ENCODE peak calls at places on chromosomes 3 and 15, in ten cellular contexts. Q is A549, V is body of pancreas, N is esophagus muscularis mucosa, C is spleen, D is GM12878, S is tibial nerve, T is breast epithelium, U is heart left ventricle, G is esophagus squamous epithelium. J is an unnamed sample.

GRCh38 chr15:63870403-63871209 is 36.9 kb upstream of the HERC1 start:
- DNase-seq in U (peak; percentile 62), S (no peak), C (no peak), N (no peak), D (no peak), V (no peak), G (no peak), Q (peak; percentile 44), T (no peak), J (no peak)

GRCh38 chr15:43872416-43873020 is 45.7 kb downstream of the WDR76 start:
- DNase-seq in N (no peak), C (no peak), D (peak; percentile 4), V (peak; percentile 47), Q (peak; percentile 56), S (no peak), G (no peak), U (peak; percentile 31), T (no peak), J (no peak)

GRCh38 chr3:171971919-171972526 is 67.4 kb upstream of the FNDC3B start:
- DNase-seq in Q (no peak), N (no peak), V (no peak), C (no peak), S (no peak), D (no peak), U (no peak), T (no peak), G (no peak), J (no peak)

GRCh38 chr3:62065985-62066693 is 307.2 kb downstream of the FEZF2 start:
- DNase-seq in T (no peak), G (no peak), N (no peak), U (no peak), S (no peak), C (no peak), V (no peak), D (no peak), Q (no peak), J (no peak)

GRCh38 chr3:53045784-53046170 is at the start of gene SFMBT1:
- DNase-seq in V (peak; percentile 77), S (peak; percentile 20), T (peak; percentile 31), N (no peak), D (no peak), Q (peak; percentile 72), C (peak; percentile 91), G (no peak), U (peak; percentile 61), J (peak; percentile 91)

GRCh38 chr3:66797916-66798560 is 200.1 kb upstream of the KBTBD8 start:
- DNase-seq in Q (no peak), G (no peak), U (peak; percentile 39), V (peak; percentile 13), C (no peak), N (no peak), S (no peak), D (no peak), T (no peak), J (no peak)

GRCh38 chr3:15538345-15538744 is 16.8 kb upstream of the COLQ start:
- DNase-seq in G (no peak), N (no peak), U (no peak), T (no peak), D (no peak), V (no peak), S (no peak), C (no peak), Q (no peak), J (no peak)

GRCh38 chr3:13280122-13280790 is 139.9 kb downstream of the NUP210 start:
- DNase-seq in V (no peak), S (no peak), D (no peak), T (no peak), U (no peak), N (no peak), G (no peak), C (peak; percentile 33), Q (no peak), J (no peak)

GRCh38 chr15:65066635-65067333 is 1.0 kb downstream of the RASL12 start:
- DNase-seq in G (no peak), D (no peak), V (no peak), T (no peak), S (no peak), C (no peak), N (no peak), U (peak; percentile 52), Q (no peak), J (no peak)

GRCh38 chr3:31448035-31448881 is 84.5 kb upstream of the STT3B start:
- DNase-seq in D (no peak), N (no peak), G (no peak), V (peak; percentile 26), Q (no peak), S (no peak), T (no peak), C (peak; percentile 78), U (no peak), J (no peak)

GRCh38 chr3:81713018-81713417 is 48.4 kb downstream of the GBE1 start:
- DNase-seq in V (no peak), Q (no peak), G (no peak), T (no peak), S (no peak), U (no peak), C (no peak), D (no peak), N (no peak), J (no peak)

GRCh38 chr15:68609618-68610017 is 30.8 kb downstream of the CORO2B start:
- DNase-seq in N (peak; percentile 93), T (peak; percentile 35), C (no peak), D (no peak), U (peak; percentile 68), Q (no peak), S (peak; percentile 74), G (no peak), V (peak; percentile 50), J (peak; percentile 75)

GRCh38 chr15:39794970-39795369 is 12.3 kb upstream of the FSIP1 start:
- DNase-seq in S (no peak), N (no peak), V (no peak), U (no peak), G (no peak), T (no peak), Q (no peak), D (no peak), C (no peak), J (no peak)

GRCh38 chr3:189419022-189419421 is 212.2 kb upstream of the TP63 start:
- DNase-seq in Q (no peak), N (no peak), C (no peak), D (no peak), U (no peak), T (no peak), V (no peak), S (no peak), G (no peak), J (no peak)

GRCh38 chr3:18758047-18758704 is 333.0 kb upstream of the SATB1 start:
- DNase-seq in N (no peak), G (no peak), Q (peak; percentile 1), T (peak; percentile 19), D (peak; percentile 28), V (peak; percentile 55), S (no peak), C (no peak), U (no peak), J (no peak)

GRCh38 chr3:67437090-67437489 is 217.3 kb downstream of the SUCLG2 start:
- DNase-seq in V (no peak), N (no peak), U (no peak), D (no peak), T (no peak), C (no peak), G (no peak), S (no peak), Q (no peak), J (no peak)

GRCh38 chr3:76024640-76025039 is 239.3 kb upstream of the ZNF717 start:
- DNase-seq in N (no peak), S (no peak), Q (no peak), U (no peak), G (no peak), C (no peak), V (no peak), T (no peak), D (no peak), J (no peak)

GRCh38 chr3:13277860-13278531 is 142.1 kb downstream of the NUP210 start:
- DNase-seq in N (no peak), V (no peak), G (no peak), C (peak; percentile 53), D (no peak), Q (no peak), U (no peak), S (no peak), T (peak; percentile 38), J (no peak)

GRCh38 chr15:42156266-42156922 is at the start of gene PLA2G4F:
- DNase-seq in S (no peak), C (no peak), D (no peak), Q (no peak), U (no peak), N (no peak), V (peak; percentile 84), T (peak; percentile 57), G (no peak), J (no peak)
- TF ChIP-seq POLR2A in S (no peak), C (no peak), D (no peak), Q (no peak), U (no peak), N (no peak), V (peak; percentile 60), T (no peak), G (no peak), J (no peak)

GRCh38 chr15:40926659-40927496 is 2.3 kb upstream of the DLL4 start:
- DNase-seq in N (no peak), T (no peak), V (no peak), C (peak; percentile 60), S (no peak), Q (no peak), U (no peak), G (no peak), D (no peak), J (no peak)
- H3K4me3 ChIP-seq in N (peak overlapping the region; percentile 31), T (peak overlapping the region; percentile 57), V (no peak overlapping the region), C (peak overlapping the region; percentile 34), S (no peak overlapping the region), Q (no peak overlapping the region), U (peak overlapping the region; percentile 56), G (peak overlapping the region; percentile 32), D (peak overlapping the region; percentile 32), J (no peak overlapping the region)

DNA sequence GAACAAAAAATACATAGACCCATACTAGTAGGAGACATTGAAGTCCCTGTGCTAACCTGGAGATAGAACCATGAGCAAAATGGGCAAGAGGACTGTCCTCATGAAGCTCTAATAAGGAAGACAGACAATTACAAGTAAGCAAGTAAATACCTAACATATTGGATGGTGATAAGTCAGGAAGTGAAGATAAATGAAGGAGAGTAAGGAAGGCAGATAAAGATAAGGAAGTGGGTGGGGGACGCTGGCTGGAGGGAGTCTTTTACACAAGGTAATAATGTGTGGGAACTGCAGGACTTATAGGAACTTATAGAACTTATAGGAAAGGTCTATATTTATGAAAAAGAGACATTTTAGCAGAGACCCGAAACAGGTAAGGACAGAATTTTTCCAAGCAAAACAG is 148.9 kb upstream of the ABI3BP start:
- DNase-seq in D (no peak), T (no peak), C (no peak), S (no peak), Q (no peak), V (no peak), N (no peak), U (no peak), G (no peak), J (no peak)
- TF ChIP-seq CTCF in D (no peak), T (no peak), C (no peak), S (no peak), Q (no peak), V (no peak), N (no peak), U (no peak), G (no peak), J (no peak)

DNA sequence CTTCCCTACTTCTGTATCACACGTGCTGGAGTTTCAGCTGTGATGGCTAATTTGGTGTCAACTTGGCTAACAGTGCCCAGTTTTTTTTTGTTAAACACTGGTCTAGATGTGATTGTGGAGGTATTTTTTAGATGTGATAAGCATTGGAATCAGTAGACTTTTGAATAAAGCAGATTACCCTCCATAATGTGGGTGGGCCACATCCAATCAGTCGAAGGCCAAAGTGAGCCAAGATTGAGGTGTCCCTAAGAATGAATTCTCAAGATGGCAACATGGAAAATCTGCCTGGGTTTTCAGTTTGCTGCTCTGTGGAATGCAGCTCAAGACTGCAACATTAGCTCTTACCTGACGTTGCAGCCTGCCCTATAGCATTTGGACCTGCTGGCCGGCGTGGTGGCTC is 68.8 kb upstream of the AGBL1 start:
- DNase-seq in S (no peak), G (no peak), D (no peak), Q (no peak), U (no peak), V (no peak), C (no peak), T (no peak), N (no peak), J (no peak)
- TF ChIP-seq POLR2A in S (no peak), G (no peak), D (no peak), Q (no peak), U (no peak), V (no peak), C (no peak), T (no peak), N (no peak), J (no peak)

J was measured in lower leg skin.